ENCODE peak calls at places on chromosomes 1 and 21, in six cellular contexts. R is activated effector memory CD4-positive, alpha-beta T cell treated with Interleukin-2 at 50 U/mL for 16 hours; S is mesendoderm; H is right cardiac atrium; K is NCI-H1105 treated with DMSO at 0.1 percent for 48 hours; G is aorta. T is an unnamed sample.

GRCh38 chr21:29477941-29478340 is 179.2 kb downstream of the BACH1 start:
- DNase-seq in R (no peak), S (no peak), H (no peak), K (no peak), G (no peak), T (no peak)

GRCh38 chr1:28518000-28518744 is 12.3 kb downstream of the RCC1 start:
- DNase-seq in R (peak), S (peak), H (peak), K (peak), G (peak), T (peak)

GRCh38 chr1:94796269-94796668 is 23.9 kb upstream of the SLC44A3 start:
- DNase-seq in R (no peak), S (no peak), H (no peak), K (no peak), G (no peak), T (no peak)

GRCh38 chr1:245091818-245092637 is 62.8 kb upstream of the KIF26B start:
- DNase-seq in R (no peak), S (peak), H (peak), K (no peak), G (peak), T (no peak)

GRCh38 chr1:39391741-39392679 is 99.4 kb upstream of the BMP8A start:
- DNase-seq in R (no peak), S (peak), H (peak), K (no peak), G (no peak), T (no peak)

GRCh38 chr1:159554681-159555080 is 18.9 kb upstream of the OR10J5 start:
- DNase-seq in R (no peak), S (no peak), H (no peak), K (no peak), G (no peak), T (no peak)

GRCh38 chr1:150322310-150322709 is 977 bp downstream of the PRPF3 start:
- DNase-seq in R (no peak), S (no peak), H (no peak), K (no peak), G (no peak), T (no peak)

GRCh38 chr1:28456078-28456477 is 49.8 kb upstream of the RCC1 start:
- DNase-seq in R (no peak), S (peak), H (no peak), K (no peak), G (no peak), T (no peak)

GRCh38 chr1:241738284-241738683 is 86.2 kb downstream of the WDR64 start:
- DNase-seq in R (no peak), S (no peak), H (no peak), K (no peak), G (no peak), T (no peak)

GRCh38 chr21:31132574-31133242 is 94.4 kb upstream of the KRTAP19-8 start:
- DNase-seq in R (peak), S (no peak), H (peak), K (no peak), G (no peak), T (peak)

T was measured in activated T-helper 1 cell treated with Interleukin-2 at 50 U/mL for 16 hours.